ENCODE peak calls at places on chromosomes 13 and 19, in six cellular contexts. Z is caudate nucleus; D is CD4-positive, CD25-positive, alpha-beta regulatory T cell; V is adipocyte; Q is bronchial epithelial cell; P is NCI-H1105. A is an unnamed sample.

GRCh38 chr13:24123761-24124160 is 36.8 kb upstream of the SPATA13 start:
- DNase-seq in Z (no peak), D (no peak), V (no peak), Q (no peak), P (no peak), A (no peak)

GRCh38 chr19:11088508-11089253 is 582 bp upstream of the LDLR start:
- DNase-seq in Z (no peak), D (no peak), V (peak; percentile 48), Q (no peak), P (no peak), A (no peak)

GRCh38 chr19:15177269-15178116 is 23.3 kb downstream of the NOTCH3 start:
- DNase-seq in Z (peak; percentile 49), D (peak; percentile 80), V (peak; percentile 91), Q (peak; percentile 45), P (peak; percentile 78), A (peak; percentile 82)

GRCh38 chr19:11737964-11738745 is 591 bp downstream of the ZNF823 start:
- DNase-seq in Z (peak; percentile 9), D (peak; percentile 35), V (peak; percentile 67), Q (no peak), P (no peak), A (peak; percentile 31)

GRCh38 chr19:20964798-20965197 is 41.7 kb downstream of the ZNF85 start:
- DNase-seq in Z (no peak), D (no peak), V (no peak), Q (no peak), P (no peak), A (no peak)

GRCh38 chr13:92436927-92437326 is 789.7 kb upstream of the GPC6 start:
- DNase-seq in Z (no peak), D (no peak), V (no peak), Q (no peak), P (no peak), A (no peak)

GRCh38 chr19:51607920-51608562 is 22.2 kb downstream of the SIGLEC5 start:
- DNase-seq in Z (peak; percentile 11), D (no peak), V (peak; percentile 77), Q (peak; percentile 49), P (no peak), A (peak; percentile 55)

GRCh38 chr13:24680258-24680920 is at the start of gene ATP12A:
- DNase-seq in Z (no peak), D (no peak), V (peak; percentile 30), Q (no peak), P (no peak), A (no peak)

GRCh38 chr13:33145667-33146066 is 129.4 kb downstream of the KL start:
- DNase-seq in Z (no peak), D (no peak), V (no peak), Q (no peak), P (no peak), A (no peak)

GRCh38 chr13:98598043-98598442 is 21.1 kb upstream of the STK24 start:
- DNase-seq in Z (no peak), D (no peak), V (no peak), Q (no peak), P (no peak), A (no peak)

GRCh38 chr19:34999498-35000337 is at the start of gene GRAMD1A:
- DNase-seq in Z (peak; percentile 43), D (peak; percentile 61), V (peak; percentile 95), Q (peak; percentile 58), P (peak; percentile 79), A (peak; percentile 68)

GRCh38 chr13:24997367-24997967 is 98.5 kb upstream of the PABPC3 start:
- DNase-seq in Z (no peak), D (peak; percentile 15), V (peak; percentile 88), Q (peak; percentile 26), P (no peak), A (peak; percentile 20)

GRCh38 chr19:54518844-54519243 is 16.2 kb downstream of the LAIR2 start:
- DNase-seq in Z (no peak), D (no peak), V (no peak), Q (peak; percentile 50), P (no peak), A (no peak)

GRCh38 chr19:48069435-48069834 is 25.6 kb upstream of the CABP5 start:
- DNase-seq in Z (no peak), D (no peak), V (no peak), Q (no peak), P (no peak), A (no peak)

GRCh38 chr13:33228645-33229445 is 56.7 kb downstream of the STARD13 start:
- DNase-seq in Z (no peak), D (peak; percentile 46), V (peak; percentile 82), Q (peak; percentile 45), P (no peak), A (peak; percentile 28)

GRCh38 chr13:66558511-66558910 is 671.6 kb downstream of the PCDH9 start:
- DNase-seq in Z (no peak), D (no peak), V (peak; percentile 59), Q (no peak), P (no peak), A (no peak)

GRCh38 chr19:8484331-8484894 is 18.0 kb downstream of the PRAM1 start:
- DNase-seq in Z (no peak), D (no peak), V (no peak), Q (no peak), P (no peak), A (no peak)

GRCh38 chr13:55777612-55778011 is 1363.1 kb upstream of the PRR20A start:
- DNase-seq in Z (no peak), D (no peak), V (no peak), Q (no peak), P (no peak), A (no peak)

GRCh38 chr13:110107568-110108347 is 199.2 kb downstream of the COL4A1 start:
- DNase-seq in Z (no peak), D (no peak), V (no peak), Q (no peak), P (no peak), A (no peak)

GRCh38 chr19:47479701-47480503 is 4.1 kb downstream of the KPTN start:
- DNase-seq in Z (no peak), D (no peak), V (peak; percentile 15), Q (no peak), P (no peak), A (no peak)

GRCh38 chr13:49869514-49869913 is 66.6 kb downstream of the SPRYD7 start:
- DNase-seq in Z (no peak), D (no peak), V (peak; percentile 44), Q (peak; percentile 7), P (no peak), A (no peak)

GRCh38 chr13:109381546-109382180 is 404.7 kb downstream of the IRS2 start:
- DNase-seq in Z (no peak), D (no peak), V (peak; percentile 78), Q (no peak), P (no peak), A (no peak)

GRCh38 chr13:110329258-110329657 is 22.2 kb downstream of the COL4A2 start:
- DNase-seq in Z (no peak), D (no peak), V (no peak), Q (no peak), P (no peak), A (no peak)

GRCh38 chr19:33379151-33379829 is 5.8 kb downstream of the CEBPG start:
- DNase-seq in Z (no peak), D (no peak), V (no peak), Q (no peak), P (no peak), A (no peak)